ENCODE peak calls at places on chromosomes 6 and 20, in four cellular contexts. W is kidney epithelial cell, T is hepatocyte, I is pancreas. L is an unnamed sample.

GRCh38 chr6:69668916-69669315 is 127.9 kb downstream of the LMBRD1 start:
- DNase-seq in W (no peak), T (no peak), I (no peak), L (no peak)

GRCh38 chr6:10557886-10558285 is 36.7 kb downstream of the GCNT2 start:
- DNase-seq in W (no peak), T (no peak), I (no peak), L (no peak)

GRCh38 chr6:47352966-47353365 is 43.3 kb upstream of the TNFRSF21 start:
- DNase-seq in W (no peak), T (no peak), I (no peak), L (no peak)

GRCh38 chr6:53887318-53887717 is 92.5 kb downstream of the LRRC1 start:
- DNase-seq in W (no peak), T (no peak), I (no peak), L (no peak)

GRCh38 chr20:38875170-38875993 is 50.8 kb upstream of the FAM83D start:
- DNase-seq in W (no peak), T (no peak), I (no peak), L (no peak)

GRCh38 chr6:30766461-30767157 is 22.3 kb upstream of the IER3 start:
- DNase-seq in W (no peak), T (no peak), I (no peak), L (no peak)

GRCh38 chr6:53837875-53838806 is 43.3 kb downstream of the LRRC1 start:
- DNase-seq in W (no peak), T (no peak), I (no peak), L (no peak)

GRCh38 chr6:41921712-41921998 is 356 bp downstream of the BYSL start:
- DNase-seq in W (no peak), T (no peak), I (no peak), L (no peak)

GRCh38 chr6:53032853-53033252 is 32.4 kb upstream of the FBXO9 start:
- DNase-seq in W (no peak), T (no peak), I (no peak), L (no peak)

GRCh38 chr6:135250751-135251356 is 69.7 kb downstream of the MYB start:
- DNase-seq in W (no peak), T (no peak), I (no peak), L (no peak)

GRCh38 chr6:21505574-21505990 is 88.0 kb upstream of the SOX4 start:
- DNase-seq in W (no peak), T (no peak), I (no peak), L (no peak)

GRCh38 chr6:5398530-5398929 is 137.2 kb downstream of the FARS2 start:
- DNase-seq in W (no peak), T (peak), I (no peak), L (no peak)

GRCh38 chr6:119594907-119595306 is 245.3 kb upstream of the MAN1A1 start:
- DNase-seq in W (no peak), T (no peak), I (no peak), L (no peak)

GRCh38 chr6:137233561-137234504 is 14.6 kb upstream of the IFNGR1 start:
- DNase-seq in W (peak), T (peak), I (no peak), L (no peak)

GRCh38 chr6:138957484-138957883 is 30.6 kb downstream of the REPS1 start:
- DNase-seq in W (no peak), T (peak), I (no peak), L (no peak)

GRCh38 chr6:17979479-17979878 is 8.0 kb downstream of the KIF13A start:
- DNase-seq in W (no peak), T (no peak), I (no peak), L (no peak)

GRCh38 chr6:3457710-3458605 is 1.1 kb upstream of the SLC22A23 start:
- DNase-seq in W (no peak), T (peak), I (peak), L (no peak)

GRCh38 chr20:4041748-4042411 is 26.5 kb upstream of the RNF24 start:
- DNase-seq in W (peak), T (peak), I (peak), L (peak)

GRCh38 chr20:7493311-7493710 is 446.9 kb downstream of the HAO1 start:
- DNase-seq in W (no peak), T (no peak), I (no peak), L (no peak)

GRCh38 chr20:9498322-9498721 is 16.1 kb upstream of the LAMP5 start:
- DNase-seq in W (no peak), T (no peak), I (no peak), L (no peak)

GRCh38 chr6:136646377-136646776 is 96.2 kb upstream of the MAP7 start:
- DNase-seq in W (no peak), T (no peak), I (no peak), L (no peak)

GRCh38 chr20:58192065-58192464 is 36.4 kb downstream of the ANKRD60 start:
- DNase-seq in W (no peak), T (no peak), I (no peak), L (no peak)

GRCh38 chr6:149905911-149906371 is 8.0 kb upstream of the RAET1E start:
- DNase-seq in W (no peak), T (no peak), I (no peak), L (no peak)

GRCh38 chr20:7712661-7713060 is 227.6 kb downstream of the HAO1 start:
- DNase-seq in W (no peak), T (no peak), I (no peak), L (no peak)

GRCh38 chr20:10647471-10647870 is 26.3 kb downstream of the JAG1 start:
- DNase-seq in W (no peak), T (peak), I (no peak), L (no peak)

GRCh38 chr6:108030223-108030622 is 44.3 kb downstream of the OSTM1 start:
- DNase-seq in W (no peak), T (no peak), I (no peak), L (no peak)

GRCh38 chr20:23690581-23690980 is 1.7 kb upstream of the CST4 start:
- DNase-seq in W (no peak), T (no peak), I (no peak), L (no peak)

GRCh38 chr6:140571139-140571538 is 1196.7 kb upstream of the CITED2 start:
- DNase-seq in W (no peak), T (no peak), I (no peak), L (no peak)

GRCh38 chr6:87879144-87879861 is 168.3 kb upstream of the SPACA1 start:
- DNase-seq in W (no peak), T (no peak), I (no peak), L (peak)

GRCh38 chr6:124798942-124799496 is 163.2 kb upstream of the RNF217 start:
- DNase-seq in W (no peak), T (no peak), I (no peak), L (no peak)

GRCh38 chr6:122130026-122130348 is 269.5 kb upstream of the HSF2 start:
- DNase-seq in W (no peak), T (no peak), I (no peak), L (no peak)

GRCh38 chr6:36682328-36683144 is 4.0 kb downstream of the CDKN1A start:
- DNase-seq in W (no peak), T (peak), I (peak), L (no peak)

GRCh38 chr6:29941476-29941875 is 856 bp upstream of the HLA-A start:
- DNase-seq in W (no peak), T (no peak), I (no peak), L (no peak)

GRCh38 chr6:139965393-139965792 is 590.9 kb upstream of the CITED2 start:
- DNase-seq in W (no peak), T (no peak), I (no peak), L (no peak)

GRCh38 chr6:109867009-109867969 is 110.8 kb upstream of the GPR6 start:
- DNase-seq in W (no peak), T (peak), I (no peak), L (no peak)

GRCh38 chr20:52035977-52036376 is 155.6 kb downstream of the ZFP64 start:
- DNase-seq in W (no peak), T (no peak), I (peak), L (no peak)

GRCh38 chr20:52031574-52032303 is 159.8 kb downstream of the ZFP64 start:
- DNase-seq in W (peak), T (peak), I (no peak), L (peak)

GRCh38 chr20:52031206-52031573 is 160.4 kb downstream of the ZFP64 start:
- DNase-seq in W (no peak), T (no peak), I (no peak), L (no peak)

GRCh38 chr20:52035498-52035897 is 156.1 kb downstream of the ZFP64 start:
- DNase-seq in W (no peak), T (no peak), I (no peak), L (no peak)

DNA sequence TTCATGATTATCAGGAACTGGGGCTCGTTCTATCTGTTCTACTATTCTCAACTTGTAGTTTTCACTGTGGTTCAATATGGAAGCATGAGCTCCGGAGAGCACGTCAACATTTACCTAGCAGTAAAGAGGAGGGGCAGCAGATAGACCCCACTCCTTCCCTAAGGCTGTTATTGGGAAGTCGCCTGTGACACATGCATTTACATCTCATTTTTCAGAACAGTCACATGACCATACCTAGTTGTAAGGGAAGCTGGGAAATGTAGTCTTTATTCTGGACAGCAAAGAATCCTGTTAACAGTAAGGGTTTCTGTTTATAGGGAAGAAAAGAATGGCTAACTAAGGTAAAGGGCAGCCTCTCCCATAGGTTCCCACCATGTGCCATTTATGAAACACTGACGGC is 158.3 kb downstream of the ZFP64 start:
- DNase-seq in W (no peak), T (peak), I (no peak), L (no peak)
- TF ChIP-seq CTCF in W (no peak), T (no peak), I (no peak), L (no peak)

DNA sequence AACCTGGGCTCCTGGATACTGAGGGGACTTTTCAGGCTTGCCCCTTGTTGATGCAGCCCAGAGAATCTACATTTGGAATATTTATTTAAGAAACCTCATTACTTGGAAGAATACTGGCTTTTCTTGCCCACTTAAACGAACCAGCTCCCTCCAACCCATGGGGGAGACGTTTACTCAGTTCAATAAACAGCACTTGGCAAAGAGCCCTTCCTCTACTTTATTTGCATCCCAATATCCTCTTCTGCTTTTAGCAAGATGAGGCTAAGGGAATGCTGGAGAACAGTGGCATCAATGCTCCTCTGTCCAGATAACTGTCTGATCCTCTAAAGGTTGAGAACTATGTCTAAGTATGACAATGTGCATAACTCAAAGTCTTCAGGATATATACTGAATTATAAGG is 22.2 kb downstream of the PTPRK start:
- DNase-seq in W (no peak), T (no peak), I (no peak), L (no peak)
- H3K4me3 ChIP-seq in W (no peak), T (no peak), I (no peak), L (no peak)

GRCh38 chr6:43774776-43775583 is 5.0 kb downstream of the VEGFA start:
- DNase-seq in W (no peak), T (peak), I (no peak), L (no peak)
- TF ChIP-seq CTCF in W (peak), T (peak), I (peak), L (peak)

GRCh38 chr20:63831696-63832686 is 927 bp upstream of the ZBTB46 start:
- DNase-seq in W (no peak), T (peak), I (peak), L (no peak)
- H3K4me3 ChIP-seq in W (peak), T (peak), I (peak), L (no peak)